ENCODE peak calls at places on chromosomes 7 and 10, in eight cellular contexts. J is gastrocnemius medialis, D is A549, S is right lobe of liver, F is sigmoid colon, O is GM12891, C is endothelial cell of umbilical vein, X is body of pancreas. H is an unnamed sample.
A peak's percentile ranks its signal among the peaks of the same experiment; 100 is the strongest.

GRCh38 chr7:106774768-106775551 is 90.1 kb upstream of the PIK3CG start:
- DNase-seq in J (no peak), D (peak; percentile 94), S (no peak), F (no peak), O (no peak), C (peak; percentile 65), X (no peak), H (no peak)

GRCh38 chr7:36116347-36117200 is 36.5 kb upstream of the EEPD1 start:
- DNase-seq in J (no peak), D (peak; percentile 24), S (no peak), F (no peak), O (no peak), C (no peak), X (no peak), H (no peak)

GRCh38 chr10:74587109-74587508 is 239.3 kb upstream of the KAT6B start:
- DNase-seq in J (no peak), D (no peak), S (no peak), F (no peak), O (no peak), C (no peak), X (no peak), H (no peak)

GRCh38 chr10:126315471-126316177 is 72.7 kb downstream of the ADAM12 start:
- DNase-seq in J (no peak), D (no peak), S (no peak), F (no peak), O (no peak), C (no peak), X (no peak), H (no peak)

GRCh38 chr10:34655286-34656170 is 159.6 kb downstream of the PARD3 start:
- DNase-seq in J (no peak), D (peak; percentile 78), S (no peak), F (no peak), O (no peak), C (peak; percentile 86), X (peak; percentile 62), H (no peak)

GRCh38 chr7:80088705-80089104 is 45.9 kb upstream of the GNAI1 start:
- DNase-seq in J (no peak), D (no peak), S (no peak), F (no peak), O (no peak), C (no peak), X (no peak), H (no peak)

GRCh38 chr7:78749052-78749746 is 704.3 kb downstream of the MAGI2 start:
- DNase-seq in J (no peak), D (no peak), S (no peak), F (no peak), O (no peak), C (no peak), X (no peak), H (no peak)

GRCh38 chr7:129989466-129989865 is 36.7 kb upstream of the UBE2H start:
- DNase-seq in J (no peak), D (no peak), S (no peak), F (no peak), O (no peak), C (no peak), X (peak; percentile 24), H (no peak)

GRCh38 chr10:114432704-114433103 is 28.4 kb upstream of the AFAP1L2 start:
- DNase-seq in J (no peak), D (no peak), S (no peak), F (no peak), O (no peak), C (no peak), X (no peak), H (no peak)

GRCh38 chr10:132904814-132905649 is 37.3 kb downstream of the CFAP46 start:
- DNase-seq in J (no peak), D (no peak), S (no peak), F (peak; percentile 40), O (no peak), C (no peak), X (no peak), H (no peak)

GRCh38 chr10:12369982-12370381 is 20.6 kb downstream of the CAMK1D start:
- DNase-seq in J (no peak), D (no peak), S (no peak), F (no peak), O (no peak), C (no peak), X (no peak), H (no peak)

GRCh38 chr7:41984888-41985287 is 252.1 kb downstream of the GLI3 start:
- DNase-seq in J (no peak), D (no peak), S (no peak), F (no peak), O (no peak), C (peak; percentile 48), X (no peak), H (no peak)

GRCh38 chr10:5975641-5976473 is 1.5 kb downstream of the IL15RA start:
- DNase-seq in J (peak; percentile 68), D (no peak), S (peak; percentile 13), F (peak; percentile 85), O (peak; percentile 60), C (peak; percentile 66), X (no peak), H (peak; percentile 48)

GRCh38 chr10:1420663-1421362 is 316.5 kb downstream of the ADARB2 start:
- DNase-seq in J (no peak), D (peak; percentile 60), S (peak; percentile 62), F (no peak), O (peak; percentile 71), C (no peak), X (peak; percentile 74), H (peak; percentile 34)

GRCh38 chr7:143356414-143357050 is 6.0 kb downstream of the FAM131B start:
- DNase-seq in J (no peak), D (no peak), S (no peak), F (no peak), O (no peak), C (no peak), X (no peak), H (no peak)

GRCh38 chr10:95260397-95260881 is 30.4 kb downstream of the PDLIM1 start:
- DNase-seq in J (no peak), D (peak; percentile 84), S (no peak), F (no peak), O (no peak), C (peak; percentile 37), X (no peak), H (no peak)

GRCh38 chr10:71643904-71644303 is 75.7 kb downstream of the C10orf105 start:
- DNase-seq in J (no peak), D (no peak), S (no peak), F (no peak), O (no peak), C (no peak), X (no peak), H (no peak)

GRCh38 chr7:103632972-103633371 is 187.0 kb upstream of the SLC26A5 start:
- DNase-seq in J (no peak), D (no peak), S (no peak), F (no peak), O (no peak), C (peak; percentile 48), X (no peak), H (no peak)

GRCh38 chr10:88386204-88386877 is 196.8 kb downstream of the RNLS start:
- DNase-seq in J (no peak), D (peak; percentile 58), S (no peak), F (no peak), O (no peak), C (no peak), X (peak; percentile 29), H (no peak)
- TF ChIP-seq POLR2A in J (no peak), D (no peak), S (no peak), F (no peak), O (no peak), C (no peak), X (no peak), H (no peak)

GRCh38 chr10:11149499-11149898 is 131.8 kb downstream of the CELF2 start:
- DNase-seq in J (no peak), D (no peak), S (no peak), F (no peak), O (no peak), C (no peak), X (no peak), H (no peak)
- TF ChIP-seq POLR2A in J (no peak), D (no peak), S (no peak), F (no peak), O (no peak), C (no peak), X (no peak), H (no peak)

GRCh38 chr10:97584060-97584797 is at the start of gene HOGA1:
- DNase-seq in J (peak; percentile 96), D (peak; percentile 92), S (peak; percentile 98), F (no peak), O (no peak), C (peak; percentile 47), X (peak; percentile 72), H (no peak)
- TF ChIP-seq POLR2A in J (peak; percentile 54), D (peak; percentile 14), S (peak; percentile 72), F (no peak), O (no peak), C (no peak), X (no peak), H (no peak)

GRCh38 chr7:31692451-31692850 is 5.4 kb downstream of the PPP1R17 start:
- DNase-seq in J (no peak), D (no peak), S (no peak), F (no peak), O (no peak), C (no peak), X (no peak), H (no peak)
- TF ChIP-seq POLR2A in J (no peak), D (no peak), S (no peak), F (no peak), O (no peak), C (no peak), X (no peak), H (no peak)

DNA sequence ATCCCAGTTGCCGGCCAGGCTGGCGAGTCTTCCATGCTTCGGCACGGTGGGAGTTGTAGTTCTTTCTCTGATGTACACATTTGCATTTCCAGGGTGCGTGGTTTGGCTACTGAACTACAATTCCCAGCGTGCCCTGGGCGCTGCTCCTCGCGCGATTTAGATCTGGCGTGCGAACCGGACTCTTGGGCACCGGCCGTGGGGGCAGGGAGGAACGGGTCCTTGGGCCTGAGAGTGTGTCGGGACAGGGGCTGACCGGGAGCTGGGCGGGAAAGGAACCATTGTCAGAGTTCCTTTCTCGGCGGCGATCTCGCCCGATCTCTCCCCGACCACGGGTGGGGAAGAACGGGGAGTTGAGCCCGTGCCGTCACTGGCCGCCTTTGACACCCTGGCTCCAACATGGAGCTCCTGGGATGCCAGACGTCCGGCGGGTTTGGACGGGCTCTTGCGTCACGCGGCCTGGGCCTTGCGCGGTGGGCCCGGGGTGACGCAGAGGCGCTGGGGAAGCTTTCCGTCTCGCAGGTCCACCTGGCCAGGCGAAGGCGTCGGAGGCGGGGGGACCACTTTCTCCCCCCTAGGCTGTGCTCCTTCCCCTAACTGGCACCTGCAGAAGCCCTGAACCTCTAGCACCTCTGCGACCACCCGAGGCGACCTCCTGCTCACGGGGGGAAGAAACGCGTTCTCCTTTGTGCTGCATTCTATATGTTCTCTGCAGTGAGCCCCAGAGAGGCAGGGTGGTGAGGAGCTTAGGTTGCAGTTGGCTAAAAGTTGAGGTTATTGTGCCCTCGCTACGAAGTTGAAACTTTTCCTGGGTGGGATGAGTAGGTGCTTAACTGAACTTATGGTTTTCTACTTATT is 774 bp downstream of the IFRD1 start:
- DNase-seq in J (peak; percentile 98), D (peak; percentile 96), S (peak; percentile 97), F (peak; percentile 98), O (peak; percentile 75), C (peak; percentile 98), X (peak; percentile 93), H (peak; percentile 96)
- TF ChIP-seq POLR2A in J (peak; percentile 90), D (no peak), S (peak; percentile 47), F (no peak), O (peak; percentile 25), C (peak; percentile 41), X (no peak), H (no peak)